ENCODE peak calls at places on chromosomes 4 and X, in six cellular contexts. N is brain microvascular endothelial cell; B is lower leg skin; Q is adipocyte; O is endodermal cell; G is CD8-positive, alpha-beta memory T cell. I is an unnamed sample.

GRCh38 chr4:98624642-98625041 is 33.8 kb downstream of the TSPAN5 start:
- DNase-seq in Q (no peak), N (no peak), G (no peak), B (no peak), O (no peak), I (no peak)

GRCh38 chr4:57037982-57038604 is 59.4 kb downstream of the POLR2B start:
- DNase-seq in Q (peak), G (no peak), N (no peak), O (peak), B (peak), I (peak)

GRCh38 chrX:129649268-129650182 is 5.2 kb downstream of the APLN start:
- DNase-seq in G (no peak), O (no peak), B (no peak), N (peak), Q (no peak), I (peak)

GRCh38 chr4:22721189-22721588 is 28.5 kb downstream of the GBA3 start:
- DNase-seq in G (no peak), O (no peak), Q (no peak), B (no peak), N (no peak), I (no peak)

GRCh38 chr4:155353923-155354540 is 22.7 kb downstream of the MAP9 start:
- DNase-seq in N (peak), O (peak), G (no peak), B (peak), Q (peak), I (peak)

GRCh38 chr4:24273148-24273547 is 311.2 kb downstream of the DHX15 start:
- DNase-seq in N (no peak), B (no peak), O (no peak), G (no peak), Q (no peak), I (no peak)

GRCh38 chr4:6282247-6282646 is 12.6 kb downstream of the WFS1 start:
- DNase-seq in Q (peak), N (no peak), O (no peak), G (no peak), B (no peak), I (peak)

GRCh38 chrX:355329-356050 is 31.2 kb downstream of the PPP2R3B start:
- DNase-seq in O (no peak), N (no peak), Q (no peak), B (no peak), G (no peak), I (no peak)

GRCh38 chr4:101967697-101968346 is 177.3 kb downstream of the BANK1 start:
- DNase-seq in G (no peak), N (no peak), O (no peak), B (no peak), Q (peak), I (peak)

GRCh38 chrX:13219990-13220764 is 99.7 kb downstream of the ATXN3L start:
- DNase-seq in G (no peak), B (no peak), N (peak), O (no peak), Q (peak), I (peak)

GRCh38 chr4:182242793-182243192 is 409 bp upstream of the TENM3 start:
- DNase-seq in N (peak), G (no peak), O (no peak), Q (peak), B (no peak), I (peak)

GRCh38 chrX:10010686-10011085 is 43.5 kb downstream of the CLDN34 start:
- DNase-seq in N (no peak), Q (peak), O (no peak), B (no peak), G (no peak), I (no peak)
- H3K4me3 ChIP-seq in N (no peak), Q (no peak), O (no peak), B (no peak), G (no peak), I (no peak)

GRCh38 chrX:69615323-69615722 is 590 bp upstream of the EDA start:
- DNase-seq in O (peak), Q (no peak), B (no peak), G (no peak), N (no peak), I (no peak)
- H3K4me3 ChIP-seq in O (peak), Q (peak), B (no peak), G (no peak), N (peak), I (no peak)

DNA sequence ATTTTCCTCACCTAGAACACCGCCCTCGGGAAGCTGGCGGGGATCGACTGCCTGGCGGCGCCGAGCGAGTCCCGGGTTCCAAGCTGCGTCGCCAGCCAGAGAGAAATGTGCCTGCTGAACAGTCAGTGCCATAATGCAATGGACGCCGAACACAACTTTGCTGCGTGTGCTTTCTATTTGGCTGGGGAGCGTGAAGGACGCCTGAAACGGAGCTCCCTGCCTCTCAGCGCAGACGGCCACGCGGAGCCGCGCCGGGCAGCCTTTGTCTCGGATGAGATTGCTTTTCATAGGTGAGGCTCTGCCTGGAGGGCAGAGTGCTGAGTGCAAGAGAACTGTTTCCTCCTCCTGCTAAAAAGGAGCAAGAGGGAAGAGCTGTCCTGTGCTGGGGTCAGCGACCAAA is 107.7 kb upstream of the BCOR start:
- DNase-seq in Q (no peak), B (no peak), O (no peak), G (no peak), N (no peak), I (no peak)
- H3K4me3 ChIP-seq in Q (no peak), B (no peak), O (no peak), G (no peak), N (no peak), I (no peak)

GRCh38 chrX:15906544-15906943 is 51.9 kb upstream of the AP1S2 start:
- DNase-seq in N (no peak), B (no peak), G (no peak), O (no peak), Q (no peak), I (no peak)
- H3K4me3 ChIP-seq in N (no peak), B (no peak), G (no peak), O (no peak), Q (no peak), I (no peak)

GRCh38 chr4:113773014-113773413 is 11.5 kb upstream of the CAMK2D start:
- DNase-seq in B (no peak), O (no peak), N (no peak), Q (no peak), G (peak), I (no peak)
- H3K4me3 ChIP-seq in B (no peak), O (no peak), N (no peak), Q (no peak), G (no peak), I (no peak)

GRCh38 chrX:103066606-103067005 is 2.6 kb upstream of the BEX1 start:
- DNase-seq in Q (peak), G (no peak), O (no peak), N (peak), B (no peak), I (peak)

GRCh38 chrX:103061486-103061885 is 2.5 kb downstream of the BEX1 start:
- DNase-seq in O (no peak), Q (no peak), B (no peak), N (no peak), G (no peak), I (no peak)

GRCh38 chrX:103063918-103064434 is at the start of gene BEX1:
- DNase-seq in G (peak), O (peak), Q (no peak), B (no peak), N (peak), I (peak)

DNA sequence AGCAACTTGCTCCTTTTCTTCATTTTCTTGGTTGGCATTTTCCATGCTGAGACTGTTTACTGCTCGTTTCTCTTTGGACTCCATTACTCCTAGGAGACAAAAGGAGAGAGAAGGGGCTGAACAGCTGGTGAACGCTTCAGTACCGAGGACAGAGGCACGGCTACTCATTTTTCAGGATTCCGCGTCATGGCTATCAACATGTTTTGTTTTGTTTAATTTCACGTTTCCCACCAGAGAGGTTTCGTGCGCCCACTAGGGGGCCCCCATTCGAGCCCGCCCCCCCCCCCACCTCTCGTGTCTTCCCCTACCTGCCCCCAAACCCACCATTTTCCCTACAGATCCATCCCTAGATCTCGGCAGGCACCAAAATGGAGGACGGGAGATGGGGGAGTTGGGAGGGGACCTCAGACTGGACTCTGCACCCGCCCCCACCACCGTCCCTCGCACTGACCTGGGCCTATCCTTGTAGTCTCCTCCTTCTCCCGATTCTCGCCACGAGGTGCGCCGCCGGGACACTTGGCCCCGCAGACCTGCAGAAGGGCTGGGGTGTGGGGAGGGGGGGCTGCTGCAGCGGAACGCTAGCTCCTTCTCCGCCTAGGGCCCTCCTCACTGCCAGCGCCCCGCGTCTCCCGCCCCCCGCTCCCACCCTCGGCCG is 653 bp downstream of the BEX1 start:
- DNase-seq in B (no peak), G (no peak), N (peak), O (peak), Q (peak), I (peak)
- H3K4me3 ChIP-seq in B (no peak), G (no peak), N (peak), O (peak), Q (no peak), I (peak)

GRCh38 chr4:28449080-28449479 is 1588.4 kb downstream of the STIM2 start:
- DNase-seq in N (no peak), B (no peak), G (no peak), O (no peak), Q (no peak), I (no peak)
- H3K4me3 ChIP-seq in N (no peak), B (no peak), G (no peak), O (no peak), Q (no peak), I (no peak)

GRCh38 chr4:168630445-168631187 is 133.8 kb downstream of the PALLD start:
- DNase-seq in O (no peak), N (peak), B (no peak), Q (peak), G (no peak), I (peak)

GRCh38 chr4:168633071-168633470 is 136.2 kb downstream of the PALLD start:
- DNase-seq in O (no peak), N (no peak), B (no peak), Q (peak), G (no peak), I (no peak)

GRCh38 chr4:168629561-168629960 is 132.7 kb downstream of the PALLD start:
- DNase-seq in Q (no peak), G (no peak), B (no peak), O (no peak), N (no peak), I (no peak)

GRCh38 chr4:168632246-168632832 is 135.5 kb downstream of the PALLD start:
- DNase-seq in B (no peak), N (no peak), O (peak), Q (peak), G (no peak), I (peak)

GRCh38 chr4:168631241-168632151 is 134.6 kb downstream of the PALLD start:
- DNase-seq in N (peak), O (peak), G (no peak), Q (peak), B (no peak), I (peak)
- H3K4me3 ChIP-seq in N (peak), O (peak), G (no peak), Q (peak), B (peak), I (peak)

GRCh38 chrX:118534716-118535493 is 39.3 kb downstream of the DOCK11 start:
- DNase-seq in O (no peak), G (no peak), N (no peak), Q (no peak), B (no peak), I (no peak)
- H3K4me3 ChIP-seq in O (no peak), G (no peak), N (no peak), Q (no peak), B (no peak), I (no peak)